ENCODE peak calls at places on chromosomes 12 and 14, in five cellular contexts. N is choroid plexus epithelial cell, A is pancreas, Z is mesothelial cell of epicardium, Y is HepG2. F is an unnamed sample.

GRCh38 chr12:117968826-117969659 is at the start of gene KSR2:
- DNase-seq in N (peak), A (peak), Z (peak), Y (peak), F (peak)

GRCh38 chr14:36748814-36749213 is 87.2 kb downstream of the PAX9 start:
- DNase-seq in N (no peak), A (no peak), Z (no peak), Y (no peak), F (no peak)

GRCh38 chr14:95362180-95362494 is 42.4 kb upstream of the CLMN start:
- DNase-seq in N (no peak), A (no peak), Z (no peak), Y (no peak), F (no peak)

GRCh38 chr12:101004891-101005290 is 205.1 kb downstream of the SLC5A8 start:
- DNase-seq in N (no peak), A (no peak), Z (no peak), Y (no peak), F (no peak)

GRCh38 chr12:131803995-131804521 is 24.1 kb upstream of the MMP17 start:
- DNase-seq in N (peak), A (no peak), Z (no peak), Y (no peak), F (no peak)

GRCh38 chr12:24415934-24416333 is 466.5 kb upstream of the SOX5 start:
- DNase-seq in N (no peak), A (no peak), Z (no peak), Y (no peak), F (no peak)

GRCh38 chr12:42145552-42146215 is 1.0 kb upstream of the GXYLT1 start:
- DNase-seq in N (peak), A (no peak), Z (no peak), Y (no peak), F (no peak)

GRCh38 chr12:109621271-109621671 is 47.7 kb downstream of the MVK start:
- DNase-seq in N (peak), A (no peak), Z (no peak), Y (no peak), F (no peak)

GRCh38 chr14:66351310-66351709 is 134.9 kb upstream of the CCDC196 start:
- DNase-seq in N (no peak), A (no peak), Z (no peak), Y (no peak), F (no peak)

GRCh38 chr12:101940400-101940950 is 63.1 kb downstream of the DRAM1 start:
- DNase-seq in N (no peak), A (no peak), Z (no peak), Y (no peak), F (no peak)

GRCh38 chr14:77007975-77008421 is 20.5 kb downstream of the IRF2BPL start:
- DNase-seq in N (no peak), A (peak), Z (no peak), Y (no peak), F (no peak)

GRCh38 chr12:98883231-98883630 is 238.1 kb downstream of the APAF1 start:
- DNase-seq in N (no peak), A (no peak), Z (no peak), Y (no peak), F (no peak)

GRCh38 chr14:70770490-70770889 is 38.8 kb downstream of the MAP3K9 start:
- DNase-seq in N (no peak), A (no peak), Z (no peak), Y (no peak), F (no peak)

GRCh38 chr12:113005759-113006158 is 27.4 kb downstream of the OAS2 start:
- DNase-seq in N (no peak), A (no peak), Z (no peak), Y (no peak), F (no peak)

GRCh38 chr12:68815232-68815927 is 7.4 kb downstream of the MDM2 start:
- DNase-seq in N (no peak), A (no peak), Z (no peak), Y (no peak), F (no peak)

GRCh38 chr14:93055651-93056115 is 60.0 kb downstream of the ITPK1 start:
- DNase-seq in N (no peak), A (peak), Z (no peak), Y (no peak), F (no peak)

GRCh38 chr14:49456589-49456988 is 129.6 kb downstream of the RPS29 start:
- DNase-seq in N (no peak), A (no peak), Z (no peak), Y (no peak), F (no peak)
- TF ChIP-seq CTCF in N (no peak), A (no peak), Z (no peak), Y (no peak), F (no peak)

DNA sequence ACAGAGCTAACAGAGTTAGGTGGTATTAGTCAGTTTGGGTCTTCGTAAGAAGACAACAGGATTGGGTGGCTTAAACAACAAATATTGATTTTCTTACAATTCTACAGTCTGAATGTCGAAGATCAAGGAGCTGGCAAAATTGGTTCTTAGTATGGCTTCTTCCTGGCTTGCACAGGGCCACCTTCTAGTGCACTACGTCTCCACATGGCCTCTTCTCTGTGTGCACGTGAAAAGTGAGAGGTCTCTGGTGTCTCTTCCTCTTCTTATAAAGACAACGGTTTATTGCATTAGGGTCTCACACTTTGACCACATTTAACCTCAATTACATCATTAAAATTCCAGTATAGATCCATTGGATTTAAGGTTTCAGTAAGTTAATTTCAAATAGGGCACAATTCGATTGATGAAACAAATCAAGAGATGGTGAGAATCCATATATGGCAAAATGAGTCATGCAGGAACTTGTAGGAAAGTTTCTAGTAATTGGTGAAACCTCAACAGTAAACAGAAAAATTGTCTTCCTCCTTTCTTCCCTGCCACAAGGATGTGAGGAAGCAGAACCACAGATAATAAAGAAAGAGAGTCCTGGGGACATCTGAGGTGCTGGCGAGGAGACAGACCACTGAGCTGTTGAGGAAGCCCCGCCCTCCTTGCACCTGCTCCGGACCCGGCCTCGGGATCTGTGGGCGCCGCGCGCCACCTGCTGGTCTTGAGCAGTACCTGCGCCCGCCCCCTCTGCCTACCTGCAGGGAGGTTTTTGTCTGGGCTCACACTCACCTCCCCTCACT is 846.7 kb downstream of the TMEM121 start:
- DNase-seq in N (no peak), A (peak), Z (no peak), Y (peak), F (peak)
- TF ChIP-seq CTCF in N (peak), A (peak), Z (peak), Y (peak), F (peak)

GRCh38 chr12:48331389-48331788 is 19.3 kb downstream of the ZNF641 start:
- DNase-seq in N (peak), A (no peak), Z (no peak), Y (no peak), F (no peak)

GRCh38 chr12:48336066-48336465 is 14.7 kb downstream of the ZNF641 start:
- DNase-seq in N (peak), A (no peak), Z (no peak), Y (no peak), F (no peak)

GRCh38 chr12:48340891-48341290 is 9.8 kb downstream of the ZNF641 start:
- DNase-seq in N (no peak), A (no peak), Z (no peak), Y (no peak), F (no peak)

GRCh38 chr12:48334807-48335206 is 15.9 kb downstream of the ZNF641 start:
- DNase-seq in N (no peak), A (no peak), Z (no peak), Y (no peak), F (peak)

DNA sequence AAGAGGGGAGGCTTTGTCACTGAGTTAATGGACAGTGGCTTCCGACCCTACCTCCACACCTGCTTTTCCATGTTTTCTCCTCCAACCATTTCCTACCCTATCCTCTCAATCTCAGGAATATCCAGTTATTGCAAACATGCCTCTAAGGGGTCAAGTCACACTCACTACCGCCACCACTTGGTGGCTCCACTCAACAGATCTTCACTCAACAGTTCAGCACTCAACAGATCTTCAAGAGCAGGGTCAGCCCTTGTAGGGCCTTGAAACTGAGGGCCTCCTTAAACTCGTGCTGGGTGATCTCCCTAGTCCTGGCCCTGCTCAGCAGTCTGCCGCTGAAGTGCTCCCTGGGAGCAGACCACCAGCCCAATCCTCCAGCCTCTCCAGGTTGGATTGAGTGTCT is 14.2 kb downstream of the ZNF641 start:
- DNase-seq in N (peak), A (no peak), Z (no peak), Y (no peak), F (peak)
- TF ChIP-seq CTCF in N (peak), A (no peak), Z (no peak), Y (peak), F (no peak)

GRCh38 chr14:47040490-47040889 is 388.9 kb upstream of the RPL10L start:
- DNase-seq in N (peak), A (no peak), Z (no peak), Y (peak), F (no peak)
- TF ChIP-seq CTCF in N (peak), A (no peak), Z (no peak), Y (peak), F (no peak)

DNA sequence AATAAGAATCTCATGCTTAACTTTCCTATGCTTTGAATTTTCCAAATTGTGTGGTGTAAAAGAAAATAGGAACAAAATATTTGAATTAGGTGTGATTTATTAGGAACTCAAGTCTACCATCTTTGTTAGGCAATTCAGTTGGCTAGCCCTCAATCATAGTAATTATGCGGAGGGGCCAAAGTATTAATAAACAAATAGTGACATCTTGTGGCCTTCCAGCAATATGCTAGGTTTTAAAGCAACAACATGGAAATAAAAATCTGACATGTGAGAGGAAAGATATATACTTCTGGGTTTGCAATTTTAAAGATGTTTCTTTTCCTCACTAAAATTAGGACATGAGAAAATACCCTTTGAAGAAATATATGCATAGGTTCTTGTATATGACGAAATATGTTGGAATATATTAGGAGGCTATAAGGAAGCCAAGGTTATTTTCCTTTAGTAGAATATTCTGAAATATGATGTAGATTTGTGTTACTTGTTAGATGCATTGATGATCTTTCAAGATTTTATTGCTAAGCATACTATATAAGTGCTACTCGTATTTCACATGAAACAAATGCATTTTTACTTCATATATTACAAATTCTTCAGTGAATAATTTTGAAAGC is 200.4 kb downstream of the PTPRO start:
- DNase-seq in N (peak), A (no peak), Z (no peak), Y (peak), F (no peak)
- TF ChIP-seq CTCF in N (peak), A (peak), Z (peak), Y (peak), F (peak)

DNA sequence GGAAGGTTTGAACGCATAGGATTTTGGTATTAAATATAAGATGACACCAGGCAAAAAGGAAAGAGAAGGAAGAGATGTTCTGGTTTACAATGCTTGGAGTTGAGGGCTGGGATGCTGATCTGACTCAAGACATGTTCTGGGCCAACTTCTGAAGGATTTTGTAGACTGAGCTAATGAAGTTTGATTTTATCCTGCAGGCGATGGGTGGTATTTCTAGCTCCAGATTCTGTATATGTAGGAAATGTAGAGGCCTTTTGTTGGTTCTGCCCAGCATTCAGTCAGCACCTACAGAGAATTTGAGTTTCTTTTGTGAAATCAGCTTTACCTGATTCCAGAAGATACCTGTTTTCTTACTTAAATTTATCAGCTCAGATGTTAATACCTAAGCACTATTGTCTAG is 48.2 kb downstream of the VEZT start:
- DNase-seq in N (no peak), A (no peak), Z (no peak), Y (no peak), F (no peak)
- TF ChIP-seq CTCF in N (no peak), A (no peak), Z (peak), Y (no peak), F (no peak)

F was measured in activated CD8-positive, alpha-beta T cell treated with anti-CD3 and anti-CD28 coated beads for 36 hours.